ENCODE peak calls at places on chromosomes 4 and X, in six cellular contexts. M is K562, Q is GM12878, C is GM12891, L is H1, H is HepG2. D is an unnamed sample.

GRCh38 chr4:3353747-3354454 is 61.1 kb downstream of the RGS12 start:
- DNase-seq in M (no peak), Q (no peak), C (no peak), L (no peak), H (no peak), D (no peak)

GRCh38 chr4:30256105-30256828 is 463.9 kb upstream of the PCDH7 start:
- DNase-seq in M (no peak), Q (no peak), C (no peak), L (no peak), H (no peak), D (no peak)

GRCh38 chrX:119410027-119410819 is 11.1 kb downstream of the SLC25A43 start:
- DNase-seq in M (no peak), Q (no peak), C (no peak), L (no peak), H (peak), D (no peak)

GRCh38 chr4:38859501-38859900 is 2.9 kb upstream of the TLR6 start:
- DNase-seq in M (no peak), Q (no peak), C (no peak), L (no peak), H (no peak), D (no peak)

GRCh38 chrX:132271330-132271729 is 52.1 kb upstream of the RAP2C start:
- DNase-seq in M (no peak), Q (no peak), C (no peak), L (no peak), H (no peak), D (no peak)

GRCh38 chrX:153595859-153596857 is 2.8 kb downstream of the CCNQ start:
- DNase-seq in M (no peak), Q (no peak), C (no peak), L (no peak), H (no peak), D (no peak)

GRCh38 chr4:101651778-101652177 is 138.8 kb upstream of the BANK1 start:
- DNase-seq in M (no peak), Q (no peak), C (no peak), L (no peak), H (no peak), D (no peak)

GRCh38 chrX:148929686-148930085 is 429.3 kb downstream of the AFF2 start:
- DNase-seq in M (no peak), Q (no peak), C (no peak), L (no peak), H (no peak), D (no peak)

GRCh38 chr4:124940387-124940786 is 227.9 kb upstream of the ANKRD50 start:
- DNase-seq in M (no peak), Q (no peak), C (no peak), L (no peak), H (no peak), D (no peak)

GRCh38 chr4:29277381-29277780 is 1442.8 kb upstream of the PCDH7 start:
- DNase-seq in M (no peak), Q (no peak), C (no peak), L (no peak), H (no peak), D (no peak)

GRCh38 chr4:107548211-107548905 is 171.7 kb downstream of the PAPSS1 start:
- DNase-seq in M (no peak), Q (no peak), C (no peak), L (no peak), H (no peak), D (no peak)

GRCh38 chrX:131975851-131976250 is 47.3 kb upstream of the STK26 start:
- DNase-seq in M (no peak), Q (no peak), C (no peak), L (no peak), H (no peak), D (no peak)

GRCh38 chr4:40980318-40980883 is 230.6 kb downstream of the NSUN7 start:
- DNase-seq in M (no peak), Q (no peak), C (no peak), L (no peak), H (peak), D (no peak)

GRCh38 chr4:122635205-122635604 is 14.3 kb upstream of the IL21 start:
- DNase-seq in M (no peak), Q (peak), C (peak), L (no peak), H (no peak), D (no peak)

GRCh38 chr4:8687083-8687482 is 94.5 kb downstream of the CPZ start:
- DNase-seq in M (no peak), Q (no peak), C (no peak), L (no peak), H (no peak), D (no peak)

GRCh38 chr4:188719794-188720193 is 580.6 kb downstream of the TRIML1 start:
- DNase-seq in M (no peak), Q (no peak), C (no peak), L (no peak), H (no peak), D (no peak)

GRCh38 chr4:4460759-4461158 is 73.9 kb downstream of the NSG1 start:
- DNase-seq in M (no peak), Q (no peak), C (no peak), L (no peak), H (no peak), D (no peak)

GRCh38 chr4:7894677-7895181 is 44.9 kb downstream of the AFAP1 start:
- DNase-seq in M (no peak), Q (no peak), C (no peak), L (no peak), H (no peak), D (no peak)

GRCh38 chr4:8067274-8067936 is 91.2 kb downstream of the ABLIM2 start:
- DNase-seq in M (no peak), Q (no peak), C (no peak), L (no peak), H (no peak), D (no peak)

GRCh38 chr4:98619197-98619596 is 39.2 kb downstream of the TSPAN5 start:
- DNase-seq in M (no peak), Q (no peak), C (no peak), L (no peak), H (no peak), D (no peak)

GRCh38 chr4:98623126-98623802 is 35.1 kb downstream of the TSPAN5 start:
- DNase-seq in M (no peak), Q (no peak), C (no peak), L (no peak), H (no peak), D (no peak)

GRCh38 chr4:98617358-98618047 is 40.9 kb downstream of the TSPAN5 start:
- DNase-seq in M (no peak), Q (no peak), C (no peak), L (no peak), H (no peak), D (no peak)

GRCh38 chr4:98618670-98619069 is 39.7 kb downstream of the TSPAN5 start:
- DNase-seq in M (no peak), Q (no peak), C (no peak), L (no peak), H (no peak), D (no peak)

GRCh38 chr4:98620087-98620784 is 38.2 kb downstream of the TSPAN5 start:
- DNase-seq in M (no peak), Q (no peak), C (no peak), L (no peak), H (no peak), D (no peak)
- TF ChIP-seq TAF1 in M (no peak), Q (no peak), C (no peak), L (no peak), H (no peak), D (no peak)

GRCh38 chr4:102827674-102828496 is 534 bp upstream of the UBE2D3 start:
- DNase-seq in M (peak), Q (peak), C (peak), L (peak), H (peak), D (peak)
- TF ChIP-seq POLR2A in M (peak), Q (peak), C (peak), L (peak), H (peak), D (peak)

GRCh38 chrX:18620349-18620748 is 51.6 kb downstream of the RS1 start:
- DNase-seq in M (no peak), Q (peak), C (no peak), L (no peak), H (peak), D (no peak)
- TF ChIP-seq POLR2AphosphoS5 in M (no peak), Q (no peak), C (no peak), L (no peak), H (no peak), D (no peak)

GRCh38 chrX:51456814-51457213 is 39.6 kb downstream of the NUDT11 start:
- DNase-seq in M (no peak), Q (no peak), C (no peak), L (no peak), H (peak), D (no peak)
- TF ChIP-seq TAF1 in M (no peak), Q (no peak), C (no peak), L (no peak), H (no peak), D (no peak)

GRCh38 chr4:59044316-59044715 is 1934.1 kb upstream of the IGFBP7 start:
- DNase-seq in M (no peak), Q (no peak), C (no peak), L (no peak), H (no peak), D (no peak)

DNA sequence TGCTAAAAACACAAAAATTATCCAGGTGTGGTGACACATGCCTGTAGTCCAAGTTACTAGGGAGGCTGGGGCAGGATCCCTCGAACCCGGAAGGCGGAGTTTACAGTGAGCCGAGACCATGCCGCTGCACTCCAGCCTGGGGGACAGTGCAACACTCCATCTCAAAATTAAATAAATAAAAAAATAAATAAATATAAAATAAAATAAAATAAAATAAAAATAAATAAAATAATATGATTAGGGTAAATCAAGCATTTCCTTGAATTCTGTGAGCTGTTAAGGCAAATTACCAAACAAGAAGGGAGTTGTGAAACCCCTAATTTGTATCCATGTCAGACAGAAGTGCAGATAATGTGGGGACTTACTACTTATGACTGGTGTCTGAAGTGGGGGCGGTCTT is 1928.9 kb upstream of the IGFBP7 start:
- DNase-seq in M (no peak), Q (no peak), C (no peak), L (no peak), H (no peak), D (no peak)
- TF ChIP-seq POLR2A in M (no peak), Q (no peak), C (no peak), L (no peak), H (no peak), D (no peak)

GRCh38 chr4:117085185-117085701 is at the start of gene TRAM1L1:
- DNase-seq in M (peak), Q (no peak), C (peak), L (peak), H (peak), D (no peak)
- TF ChIP-seq POLR2AphosphoS5 in M (no peak), Q (no peak), C (no peak), L (no peak), H (no peak), D (no peak)

GRCh38 chrX:72100051-72100755 is 31.5 kb downstream of the RTL5 start:
- DNase-seq in M (no peak), Q (no peak), C (no peak), L (no peak), H (no peak), D (no peak)

GRCh38 chrX:72100824-72101351 is 30.8 kb downstream of the RTL5 start:
- DNase-seq in M (no peak), Q (peak), C (no peak), L (no peak), H (no peak), D (no peak)

GRCh38 chrX:72102760-72103159 is 29.0 kb downstream of the RTL5 start:
- DNase-seq in M (no peak), Q (no peak), C (no peak), L (no peak), H (no peak), D (no peak)

GRCh38 chrX:72105436-72105835 is 26.3 kb downstream of the RTL5 start:
- DNase-seq in M (no peak), Q (peak), C (no peak), L (no peak), H (no peak), D (peak)

DNA sequence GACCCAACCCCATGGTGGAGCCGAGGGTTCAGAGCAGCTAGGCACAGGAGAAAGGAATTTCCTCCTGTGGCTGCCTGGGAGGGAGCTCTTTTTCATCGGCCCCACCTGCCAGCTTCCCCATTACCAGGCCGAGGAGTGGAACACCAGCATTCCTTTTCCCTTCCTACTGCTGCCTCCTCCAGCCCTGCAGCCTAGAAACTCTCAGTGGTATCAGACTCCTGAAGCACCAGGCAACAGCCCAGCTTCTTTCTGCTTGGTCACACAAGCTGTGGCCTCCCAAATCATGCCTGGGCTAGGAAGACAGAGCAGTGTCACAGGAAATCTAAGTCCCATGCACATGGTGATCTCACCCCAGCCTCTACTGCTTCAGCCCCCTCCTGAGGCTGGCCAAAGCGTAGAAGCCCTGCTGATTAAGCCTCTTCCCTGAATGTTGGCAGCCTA is 30.1 kb downstream of the RTL5 start:
- DNase-seq in M (no peak), Q (no peak), C (no peak), L (no peak), H (no peak), D (no peak)
- TF ChIP-seq TAF1 in M (no peak), Q (no peak), C (no peak), L (no peak), H (no peak), D (no peak)

GRCh38 chr4:105808030-105808429 is 87.2 kb upstream of the NPNT start:
- DNase-seq in M (no peak), Q (no peak), C (no peak), L (no peak), H (no peak), D (no peak)
- TF ChIP-seq POLR2A in M (no peak), Q (no peak), C (no peak), L (no peak), H (no peak), D (no peak)

D was measured in GM12892.